ENCODE peak calls at places on chromosomes 12 and 14, in nine cellular contexts. H, X, A, E, L, F, U, D and J are unnamed samples.

GRCh38 chr14:31070431-31070830 is 44.3 kb upstream of the STRN3 start:
- DNase-seq in H (no peak), X (peak; percentile 86), A (peak; percentile 98), E (no peak), L (no peak), F (no peak), U (peak; percentile 23), D (peak; percentile 99), J (no peak)

GRCh38 chr14:86364634-86365033 is 834.7 kb downstream of the FLRT2 start:
- DNase-seq in H (no peak), X (no peak), A (no peak), E (no peak), L (no peak), F (no peak), U (no peak), D (no peak), J (no peak)

GRCh38 chr14:91980157-91980556 is 32.7 kb upstream of the FBLN5 start:
- DNase-seq in H (no peak), X (peak; percentile 86), A (peak; percentile 80), E (peak; percentile 76), L (peak; percentile 50), F (peak; percentile 52), U (no peak), D (peak; percentile 97), J (peak; percentile 12)

GRCh38 chr14:62983821-62984220 is 61.4 kb downstream of the KCNH5 start:
- DNase-seq in H (no peak), X (no peak), A (no peak), E (no peak), L (no peak), F (no peak), U (no peak), D (no peak), J (no peak)

GRCh38 chr14:77649326-77649725 is 32.9 kb upstream of the SPTLC2 start:
- DNase-seq in H (no peak), X (peak; percentile 40), A (peak; percentile 86), E (no peak), L (no peak), F (no peak), U (no peak), D (peak; percentile 13), J (no peak)

GRCh38 chr14:97359391-97359790 is 562.2 kb downstream of the VRK1 start:
- DNase-seq in H (no peak), X (no peak), A (no peak), E (no peak), L (no peak), F (no peak), U (peak; percentile 62), D (no peak), J (no peak)

GRCh38 chr14:53929871-53930685 is 26.5 kb downstream of the BMP4 start:
- DNase-seq in H (peak; percentile 28), X (peak; percentile 38), A (no peak), E (peak; percentile 28), L (peak; percentile 62), F (peak; percentile 55), U (no peak), D (no peak), J (no peak)

GRCh38 chr12:57734586-57734985 is 4.0 kb downstream of the AGAP2 start:
- DNase-seq in H (no peak), X (no peak), A (no peak), E (no peak), L (no peak), F (no peak), U (no peak), D (no peak), J (no peak)

GRCh38 chr12:57005980-57006808 is at the start of gene ZBTB39:
- DNase-seq in H (peak; percentile 41), X (peak; percentile 53), A (peak; percentile 53), E (peak; percentile 60), L (peak; percentile 90), F (peak; percentile 79), U (no peak), D (peak; percentile 51), J (no peak)

GRCh38 chr14:93619176-93619793 is 169.0 kb downstream of the PRIMA1 start:
- DNase-seq in H (peak; percentile 26), X (peak; percentile 53), A (peak; percentile 44), E (peak; percentile 62), L (peak; percentile 65), F (peak; percentile 65), U (no peak), D (peak; percentile 34), J (peak; percentile 7)

GRCh38 chr14:73457050-73457934 is 1.1 kb downstream of the NUMB start:
- DNase-seq in H (peak; percentile 49), X (no peak), A (peak; percentile 33), E (peak; percentile 47), L (peak; percentile 63), F (peak; percentile 38), U (peak; percentile 93), D (peak; percentile 33), J (no peak)

GRCh38 chr12:26113194-26113654 is 11.6 kb downstream of the BHLHE41 start:
- DNase-seq in H (peak; percentile 46), X (no peak), A (no peak), E (no peak), L (no peak), F (no peak), U (no peak), D (no peak), J (no peak)

GRCh38 chr12:124992874-124993567 is 424 bp upstream of the BRI3BP start:
- DNase-seq in H (peak; percentile 75), X (peak; percentile 49), A (no peak), E (peak; percentile 97), L (peak; percentile 86), F (peak; percentile 97), U (no peak), D (peak; percentile 49), J (peak; percentile 91)

GRCh38 chr14:32507029-32507984 is 178.2 kb downstream of the AKAP6 start:
- DNase-seq in H (no peak), X (peak; percentile 63), A (peak; percentile 96), E (peak; percentile 51), L (no peak), F (no peak), U (no peak), D (peak; percentile 88), J (no peak)

GRCh38 chr14:77327111-77327510 is 6.3 kb downstream of the GSTZ1 start:
- DNase-seq in H (no peak), X (no peak), A (no peak), E (no peak), L (no peak), F (no peak), U (peak; percentile 59), D (no peak), J (no peak)

GRCh38 chr12:54658306-54659264 is 10.4 kb upstream of the DCD start:
- DNase-seq in H (peak; percentile 26), X (peak; percentile 62), A (peak; percentile 15), E (peak; percentile 62), L (peak; percentile 89), F (peak; percentile 70), U (no peak), D (no peak), J (peak; percentile 5)

GRCh38 chr12:12599750-12600643 is 11.7 kb upstream of the CREBL2 start:
- DNase-seq in H (no peak), X (no peak), A (no peak), E (no peak), L (no peak), F (no peak), U (no peak), D (peak; percentile 58), J (no peak)

GRCh38 chr12:34602213-34602940 is 580.1 kb downstream of the ALG10 start:
- DNase-seq in H (no peak), X (no peak), A (no peak), E (no peak), L (no peak), F (no peak), U (no peak), D (no peak), J (no peak)

GRCh38 chr12:26630546-26631027 is 202.4 kb downstream of the ITPR2 start:
- DNase-seq in H (no peak), X (peak; percentile 83), A (peak; percentile 49), E (peak; percentile 18), L (peak; percentile 50), F (no peak), U (no peak), D (peak; percentile 95), J (no peak)

GRCh38 chr12:104499207-104499606 is 42.5 kb downstream of the CHST11 start:
- DNase-seq in H (no peak), X (no peak), A (no peak), E (no peak), L (no peak), F (no peak), U (no peak), D (no peak), J (no peak)
- TF ChIP-seq CTCF in H (no peak), X (no peak), A (no peak), E (no peak), L (no peak), F (no peak), U (no peak), D (no peak), J (no peak)

DNA sequence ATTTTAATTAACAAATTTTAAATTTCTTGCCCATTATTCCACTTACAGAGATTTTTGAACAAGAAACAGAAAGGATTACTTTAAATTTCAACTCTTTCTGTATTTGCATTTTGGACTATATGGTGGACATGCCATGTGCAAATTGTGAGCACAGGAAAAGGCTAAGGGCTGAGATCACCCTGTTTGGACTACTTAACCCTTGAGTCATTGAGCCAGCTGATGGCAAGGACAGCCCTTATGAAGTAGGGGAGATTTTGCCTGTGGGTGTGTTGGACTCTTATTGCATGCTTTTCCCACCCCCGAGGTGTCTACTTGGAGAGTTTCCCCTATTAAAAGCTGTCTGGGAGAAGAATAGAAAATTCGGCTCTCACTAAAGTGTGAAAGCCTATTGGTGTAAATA is 17.2 kb downstream of the DERA start:
- DNase-seq in H (no peak), X (peak; percentile 60), A (peak; percentile 85), E (peak; percentile 42), L (no peak), F (no peak), U (no peak), D (peak; percentile 97), J (no peak)
- H3K4me3 ChIP-seq in H (no peak overlapping the region), X (no peak overlapping the region), A (no peak overlapping the region), E (no peak overlapping the region), L (no peak overlapping the region), F (no peak overlapping the region), U (no peak overlapping the region), D (no peak overlapping the region), J (no peak overlapping the region)

DNA sequence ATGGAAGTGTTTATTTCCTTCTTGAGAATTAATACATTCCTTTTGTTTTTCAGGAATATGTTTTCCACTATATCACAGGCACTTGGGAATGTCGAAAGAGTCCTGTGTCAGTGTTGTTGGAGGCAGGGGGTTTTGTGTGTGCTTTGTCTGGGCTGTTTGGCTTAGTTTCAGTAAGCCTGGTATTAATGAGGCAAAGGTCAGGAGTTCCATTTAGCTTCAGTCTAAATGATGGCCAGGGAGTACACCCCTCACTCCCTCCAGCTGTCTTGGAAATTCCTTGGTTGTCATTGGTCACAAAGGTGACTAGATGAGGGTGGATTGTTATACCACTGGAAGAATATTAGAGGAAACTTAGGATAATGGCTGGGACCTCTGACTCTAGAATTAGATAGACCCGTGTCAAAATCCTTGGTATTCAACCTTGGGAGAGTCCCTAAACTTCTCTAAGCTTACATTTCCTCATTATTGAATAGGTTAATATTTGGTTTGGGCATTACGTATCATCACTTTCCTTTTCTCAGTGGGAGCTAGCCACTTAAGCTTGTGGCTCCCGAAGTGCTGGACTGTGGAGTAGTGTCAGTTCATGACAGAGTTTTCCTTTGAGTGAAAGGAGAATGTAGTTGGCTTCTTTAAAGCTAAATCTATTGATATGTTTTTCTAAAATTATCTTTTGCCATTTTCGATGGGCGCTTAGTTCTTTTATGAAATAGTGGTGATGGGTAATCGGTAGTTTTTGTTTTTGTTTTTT is 5.2 kb downstream of the FRS2 start:
- DNase-seq in H (no peak), X (peak; percentile 63), A (peak; percentile 77), E (peak; percentile 28), L (peak; percentile 11), F (no peak), U (no peak), D (peak; percentile 56), J (no peak)
- TF ChIP-seq CTCF in H (no peak), X (no peak), A (no peak), E (no peak), L (no peak), F (no peak), U (no peak), D (no peak), J (no peak)

GRCh38 chr14:27075503-27075902 is 477.7 kb upstream of the NOVA1 start:
- DNase-seq in H (no peak), X (no peak), A (no peak), E (no peak), L (no peak), F (no peak), U (no peak), D (no peak), J (no peak)
- H3K4me3 ChIP-seq in H (no peak overlapping the region), X (no peak overlapping the region), A (no peak overlapping the region), E (no peak overlapping the region), L (no peak overlapping the region), F (no peak overlapping the region), U (no peak overlapping the region), D (no peak overlapping the region), J (no peak overlapping the region)